ENCODE peak calls at places on chromosomes 3 and 15, in six cellular contexts. C, X, L, A, N and U are unnamed samples.

GRCh38 chr3:34956511-34956910 is 682.8 kb upstream of the ARPP21 start:
- DNase-seq in A (no peak), X (no peak), L (no peak), C (no peak), N (no peak), U (no peak)

GRCh38 chr3:134039161-134039862 is 9.6 kb upstream of the SLCO2A1 start:
- DNase-seq in N (no peak), X (no peak), A (no peak), L (no peak), C (peak; percentile 21), U (peak; percentile 51)

GRCh38 chr3:128217702-128218475 is 64.6 kb downstream of the EEFSEC start:
- DNase-seq in X (no peak), C (no peak), A (no peak), L (no peak), N (no peak), U (no peak)

GRCh38 chr15:28021281-28022039 is 77.7 kb downstream of the OCA2 start:
- DNase-seq in X (peak; percentile 75), N (no peak), A (peak; percentile 81), L (peak; percentile 75), C (no peak), U (peak; percentile 0)

GRCh38 chr15:58440922-58441321 is 9.1 kb downstream of the LIPC start:
- DNase-seq in A (no peak), X (no peak), L (peak; percentile 85), N (no peak), C (no peak), U (peak; percentile 88)

GRCh38 chr3:127371338-127371737 is 83.5 kb upstream of the PRR20G start:
- DNase-seq in A (no peak), L (no peak), N (no peak), X (no peak), C (no peak), U (no peak)

GRCh38 chr15:47983533-47983932 is 137.3 kb upstream of the SLC24A5 start:
- DNase-seq in N (no peak), L (no peak), X (no peak), C (no peak), A (peak; percentile 2), U (no peak)

GRCh38 chr3:108528459-108529231 is 18.2 kb upstream of the MYH15 start:
- DNase-seq in X (no peak), N (no peak), A (no peak), L (no peak), C (no peak), U (no peak)

GRCh38 chr3:35778201-35778600 is 138.9 kb downstream of the ARPP21 start:
- DNase-seq in N (no peak), L (no peak), X (no peak), C (no peak), A (no peak), U (no peak)

GRCh38 chr3:126963261-126964190 is 19.4 kb upstream of the PLXNA1 start:
- DNase-seq in N (no peak), A (no peak), X (no peak), C (no peak), L (no peak), U (no peak)

GRCh38 chr15:43441316-43441715 is 51.6 kb downstream of the TP53BP1 start:
- DNase-seq in L (peak; percentile 37), C (no peak), X (peak; percentile 1), A (peak; percentile 3), N (no peak), U (no peak)

GRCh38 chr15:63056843-63057242 is 14.3 kb downstream of the TPM1 start:
- DNase-seq in N (no peak), L (no peak), A (peak; percentile 17), C (no peak), X (no peak), U (no peak)

GRCh38 chr15:65550681-65551098 is 20.4 kb downstream of the HACD3 start:
- DNase-seq in L (no peak), C (no peak), X (no peak), N (no peak), A (no peak), U (no peak)

GRCh38 chr3:134366928-134367352 is 7.3 kb downstream of the AMOTL2 start:
- DNase-seq in L (no peak), C (no peak), A (no peak), N (no peak), X (no peak), U (no peak)

GRCh38 chr3:13546667-13547171 is 2.2 kb upstream of the FBLN2 start:
- DNase-seq in C (no peak), A (no peak), X (no peak), L (peak; percentile 35), N (no peak), U (no peak)

GRCh38 chr3:50885491-50885890 is 210.8 kb downstream of the DOCK3 start:
- DNase-seq in X (no peak), L (no peak), N (no peak), C (no peak), A (no peak), U (peak; percentile 2)

GRCh38 chr3:45777111-45777752 is 19.1 kb downstream of the SLC6A20 start:
- DNase-seq in X (no peak), L (no peak), N (no peak), C (no peak), A (no peak), U (no peak)

GRCh38 chr15:33089878-33090757 is 104.4 kb downstream of the FMN1 start:
- DNase-seq in X (no peak), N (no peak), A (no peak), L (no peak), C (no peak), U (no peak)

GRCh38 chr15:53110999-53111398 is 320.9 kb upstream of the ONECUT1 start:
- DNase-seq in L (no peak), X (no peak), N (no peak), A (no peak), C (no peak), U (no peak)

GRCh38 chr3:20589275-20589674 is 403.3 kb upstream of the SGO1 start:
- DNase-seq in N (no peak), X (no peak), A (no peak), L (no peak), C (no peak), U (no peak)

GRCh38 chr3:195897081-195897852 is 11.1 kb downstream of the TNK2 start:
- DNase-seq in N (no peak), X (no peak), C (no peak), L (peak; percentile 30), A (no peak), U (no peak)

GRCh38 chr15:25739687-25740121 is 123.4 kb downstream of the ATP10A start:
- DNase-seq in X (no peak), A (no peak), L (peak; percentile 40), C (peak; percentile 43), N (peak; percentile 59), U (no peak)

GRCh38 chr3:9480265-9480664 is 73.4 kb downstream of the LHFPL4 start:
- DNase-seq in C (no peak), A (no peak), L (no peak), N (no peak), X (no peak), U (no peak)